ENCODE peak calls at places on chromosomes 16 and 17, in six cellular contexts. A is breast epithelium, D is RWPE2, P is brain microvascular endothelial cell, E is left lung, W is dorsolateral prefrontal cortex. I is an unnamed sample.
A peak's percentile ranks its signal among the peaks of the same experiment; 100 is the strongest.

GRCh38 chr16:80347900-80348299 is 192.9 kb upstream of the DYNLRB2 start:
- DNase-seq in E (peak; percentile 33), W (no peak), D (no peak), A (no peak), P (no peak), I (no peak)

GRCh38 chr16:79156761-79157160 is 443.8 kb downstream of the MAF start:
- DNase-seq in W (no peak), A (no peak), D (no peak), P (no peak), E (no peak), I (no peak)

GRCh38 chr17:65628637-65629036 is 67.2 kb upstream of the AXIN2 start:
- DNase-seq in P (no peak), W (no peak), A (no peak), D (no peak), E (no peak), I (no peak)

GRCh38 chr16:75116081-75116910 is at the start of gene LDHD:
- DNase-seq in E (peak; percentile 85), A (peak; percentile 80), P (peak; percentile 41), W (peak; percentile 86), D (no peak), I (no peak)

GRCh38 chr16:23959801-23960072 is 124.0 kb downstream of the PRKCB start:
- DNase-seq in E (no peak), D (no peak), W (no peak), A (no peak), P (no peak), I (no peak)

GRCh38 chr16:56450275-56450889 is 750 bp downstream of the NUDT21 start:
- DNase-seq in D (no peak), E (no peak), A (no peak), W (no peak), P (no peak), I (no peak)

GRCh38 chr16:709651-710499 is 4.3 kb upstream of the FBXL16 start:
- DNase-seq in P (peak; percentile 96), W (peak; percentile 76), E (no peak), D (no peak), A (no peak), I (no peak)

GRCh38 chr16:85639529-85640253 is 26.6 kb downstream of the GSE1 start:
- DNase-seq in P (no peak), E (no peak), D (no peak), W (peak; percentile 52), A (peak; percentile 73), I (no peak)

GRCh38 chr17:69575346-69575761 is 160.9 kb downstream of the MAP2K6 start:
- DNase-seq in D (no peak), A (no peak), W (no peak), E (no peak), P (peak; percentile 75), I (no peak)

DNA sequence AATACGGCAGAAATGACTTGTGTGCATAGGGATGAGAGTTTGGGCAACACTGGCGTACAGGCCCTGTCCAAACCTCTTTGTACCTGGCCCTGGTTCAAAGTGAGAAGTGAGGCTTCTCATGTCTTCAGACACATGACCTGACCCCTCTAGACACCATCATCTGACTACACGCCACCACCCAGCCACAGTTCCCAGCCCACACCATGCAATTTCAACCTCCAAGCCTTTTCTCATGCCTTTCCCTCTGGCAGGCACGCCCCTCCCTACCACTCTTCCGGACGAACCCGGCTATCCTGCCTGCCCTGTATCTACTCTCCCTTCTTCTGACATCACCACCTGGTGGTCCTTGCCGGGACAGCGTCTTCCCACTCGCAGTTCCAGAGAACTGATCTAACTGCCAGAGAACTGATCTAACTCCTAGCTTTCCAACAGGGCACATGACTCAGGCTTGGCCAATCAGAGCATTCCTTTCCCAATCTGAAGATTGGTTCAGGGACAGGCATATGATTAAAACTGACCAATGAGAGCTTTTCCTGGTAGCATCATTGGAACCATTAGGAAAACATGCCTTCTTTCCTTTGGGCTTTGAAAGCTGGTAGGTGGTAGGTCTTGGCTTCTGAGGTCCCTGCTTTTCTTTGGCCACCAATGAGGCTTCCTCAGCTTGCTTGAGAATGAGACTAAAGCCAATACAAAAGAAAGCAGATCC is 27.0 kb upstream of the IL21R start:
- DNase-seq in D (no peak), W (no peak), P (peak; percentile 91), E (peak; percentile 57), A (no peak), I (no peak)
- TF ChIP-seq CTCF in D (peak; percentile 52), W (peak; percentile 22), P (peak; percentile 84), E (peak; percentile 28), A (peak; percentile 13), I (peak; percentile 75)

DNA sequence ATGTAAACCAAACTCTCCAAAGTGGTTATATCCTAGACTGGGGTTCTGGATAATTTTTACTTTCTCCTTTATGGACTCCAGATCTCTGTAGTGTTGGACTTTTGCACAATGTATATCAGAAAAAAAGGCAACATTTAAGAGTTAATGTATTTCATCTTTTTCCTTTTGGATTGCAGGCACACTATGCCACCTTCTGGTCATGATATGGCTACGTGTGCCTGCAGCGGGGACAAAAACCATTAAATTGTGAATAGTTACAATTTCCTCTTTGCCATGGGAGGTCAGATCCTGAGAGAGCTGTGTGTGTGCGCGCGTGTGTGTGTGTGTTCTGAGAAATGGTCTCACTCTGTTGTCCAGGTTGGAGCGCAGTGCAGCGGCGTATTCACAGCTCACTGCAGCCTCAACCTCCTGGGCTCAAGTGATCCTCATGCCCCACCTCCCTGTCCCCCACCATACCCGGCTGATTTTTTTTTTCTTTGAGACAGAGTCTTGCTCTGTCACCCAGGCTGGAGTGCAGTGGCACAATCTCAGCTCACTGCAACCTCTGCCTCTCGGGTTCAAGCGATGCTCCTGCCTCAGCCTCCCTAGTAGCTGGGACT is 4.3 kb upstream of the SGF29 start:
- DNase-seq in E (no peak), A (no peak), W (no peak), P (peak; percentile 14), D (no peak), I (no peak)
- TF ChIP-seq CTCF in E (peak; percentile 23), A (no peak), W (peak; percentile 28), P (peak; percentile 67), D (peak; percentile 69), I (peak; percentile 83)

GRCh38 chr17:63949576-63950250 is 17.6 kb upstream of the CD79B start:
- DNase-seq in D (no peak), E (no peak), W (no peak), A (no peak), P (no peak), I (no peak)

GRCh38 chr17:63947711-63948330 is 15.7 kb upstream of the CD79B start:
- DNase-seq in P (no peak), E (no peak), W (no peak), D (no peak), A (no peak), I (no peak)

GRCh38 chr17:63954402-63955063 is 18.2 kb downstream of the SCN4A start:
- DNase-seq in W (no peak), P (no peak), A (no peak), D (no peak), E (no peak), I (no peak)

GRCh38 chr17:63948521-63948920 is 16.4 kb upstream of the CD79B start:
- DNase-seq in P (no peak), W (no peak), A (no peak), D (no peak), E (no peak), I (no peak)

GRCh38 chr17:63950940-63951907 is 19.1 kb upstream of the CD79B start:
- DNase-seq in D (no peak), E (no peak), A (no peak), P (no peak), W (no peak), I (no peak)
- TF ChIP-seq CTCF in D (peak; percentile 62), E (peak; percentile 20), A (peak; percentile 18), P (peak; percentile 50), W (no peak), I (peak; percentile 52)

DNA sequence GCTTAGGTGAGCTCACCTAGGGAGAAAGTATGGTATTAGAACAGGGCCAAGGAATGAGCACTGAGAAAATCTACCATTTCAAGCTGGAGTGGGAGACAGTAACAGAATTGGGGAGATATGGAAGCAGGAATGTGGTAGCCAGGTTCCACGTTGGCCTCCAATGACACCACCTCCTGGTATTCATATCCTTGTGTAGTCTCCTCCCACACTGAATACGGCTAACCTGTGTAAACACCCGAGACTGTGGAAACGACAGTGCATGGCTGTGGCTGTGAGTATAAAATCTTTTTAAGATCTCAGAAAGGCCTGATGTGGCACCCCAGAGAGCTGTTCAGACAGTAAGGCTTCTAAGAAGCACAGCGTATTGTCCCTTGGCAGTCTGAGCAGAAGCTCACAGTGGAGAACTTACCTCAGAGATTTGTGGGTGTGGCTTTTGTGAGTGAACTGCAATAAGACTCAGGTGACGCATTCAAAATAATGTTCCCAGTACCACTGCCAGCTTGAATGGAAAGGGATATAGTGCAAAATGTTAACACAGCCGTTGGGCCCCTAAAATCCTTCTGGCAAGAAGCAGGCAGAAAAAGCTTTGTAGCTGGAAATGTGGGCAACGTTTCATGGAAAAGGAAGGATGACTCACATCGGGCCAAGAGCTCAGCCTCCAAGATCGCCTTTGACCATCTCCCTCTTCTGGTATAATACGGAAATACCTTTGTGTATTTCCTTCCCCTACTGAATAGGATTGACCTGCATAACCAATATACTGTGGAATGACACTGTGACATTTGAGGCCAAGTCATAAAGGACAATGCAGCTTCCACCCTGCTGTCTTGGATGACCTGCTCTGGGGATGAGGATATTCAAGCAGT is 14.4 kb downstream of the SDR42E1 start:
- DNase-seq in D (no peak), W (no peak), E (no peak), P (peak; percentile 56), A (no peak), I (no peak)
- TF ChIP-seq CTCF in D (peak; percentile 68), W (no peak), E (no peak), P (peak; percentile 65), A (no peak), I (peak; percentile 66)

DNA sequence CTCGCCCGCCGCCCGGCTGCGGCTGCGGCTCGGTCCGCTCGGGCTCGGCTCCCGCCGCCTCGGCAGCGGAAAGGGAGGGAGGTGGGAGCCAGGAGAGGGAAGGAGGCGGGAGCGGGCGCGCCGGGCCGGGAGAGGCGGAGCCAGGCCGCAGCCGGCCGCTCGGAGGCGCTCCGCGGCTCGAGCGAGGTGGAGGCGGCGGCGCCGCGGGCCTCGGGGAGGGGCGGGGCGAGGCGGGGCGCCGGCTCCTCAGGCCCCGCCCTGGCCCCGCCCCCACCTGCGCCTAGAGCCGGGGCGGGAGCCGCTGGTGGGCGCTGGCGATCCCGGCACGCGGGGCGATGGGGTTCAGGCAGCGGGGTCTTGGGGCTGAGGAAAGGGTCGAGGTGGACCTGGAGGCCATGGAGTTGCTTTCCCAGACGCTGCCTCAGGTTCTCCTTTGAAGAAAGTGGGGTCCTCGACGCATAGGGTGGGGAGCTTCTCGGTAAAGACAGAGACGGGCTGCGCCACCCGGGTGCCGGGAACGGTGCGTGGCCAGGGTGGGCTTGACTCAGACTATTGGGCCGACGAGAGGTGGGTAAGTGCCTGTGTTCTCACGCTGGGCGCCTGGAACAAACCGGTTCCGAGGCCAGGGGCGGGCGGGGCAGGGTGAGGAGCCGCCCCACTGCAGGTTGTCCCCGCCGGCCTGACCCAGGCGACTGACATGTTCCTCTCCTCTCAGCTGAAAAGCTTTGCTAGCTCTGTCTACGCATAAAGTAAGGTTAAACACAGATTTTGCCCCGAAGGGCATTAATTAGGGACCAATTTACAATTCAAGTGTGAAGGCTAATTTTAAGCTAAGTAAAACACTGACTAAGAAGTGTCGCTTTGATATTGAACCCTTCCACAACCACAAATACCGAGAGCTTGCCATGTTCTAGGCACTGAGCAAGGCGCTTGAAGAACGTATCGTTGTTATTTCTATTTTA is at the start of gene CMTM4:
- DNase-seq in E (peak; percentile 89), P (peak; percentile 51), W (peak; percentile 72), D (peak; percentile 80), A (peak; percentile 87), I (no peak)
- TF ChIP-seq CTCF in E (no peak), P (no peak), W (no peak), D (peak; percentile 77), A (no peak), I (peak; percentile 56)

GRCh38 chr17:79836952-79837887 is 2.0 kb downstream of the CBX4 start:
- DNase-seq in A (peak; percentile 89), P (peak; percentile 41), E (peak; percentile 91), W (no peak), D (peak; percentile 95), I (no peak)
- TF ChIP-seq CTCF in A (no peak), P (peak; percentile 35), E (no peak), W (no peak), D (peak; percentile 19), I (no peak)

GRCh38 chr17:79808763-79809529 is 12.1 kb upstream of the CBX8 start:
- DNase-seq in W (no peak), E (no peak), D (no peak), A (no peak), P (no peak), I (no peak)
- TF ChIP-seq CTCF in W (peak; percentile 19), E (peak; percentile 20), D (peak; percentile 56), A (peak; percentile 9), P (peak; percentile 53), I (peak; percentile 74)

I was measured in chondrocyte.